ENCODE peak calls at places on chromosomes 6 and 20, in five cellular contexts. S is left lung, Z is neural progenitor cell, J is uterus, U is right atrium auricular region. G is an unnamed sample. For H3K9me3, the result is how much of the 10 kb centered on the place peaks cover.

GRCh38 chr20:50930139-50931047 is 844 bp downstream of the ADNP start:
- DNase-seq in S (peak), J (peak), U (no peak), Z (peak), G (peak)

GRCh38 chr6:71531006-71531405 is 242.4 kb downstream of the OGFRL1 start:
- DNase-seq in J (no peak), Z (no peak), U (no peak), S (no peak), G (no peak)

GRCh38 chr6:37160922-37161778 is 8.8 kb upstream of the PIM1 start:
- DNase-seq in Z (no peak), U (no peak), J (no peak), S (no peak), G (no peak)

GRCh38 chr6:97668716-97669115 is 385.7 kb upstream of the MMS22L start:
- DNase-seq in U (no peak), J (no peak), S (no peak), Z (peak), G (no peak)

GRCh38 chr20:51516855-51517254 is 25.7 kb downstream of the NFATC2 start:
- DNase-seq in J (no peak), U (no peak), Z (no peak), S (no peak), G (no peak)

GRCh38 chr6:101231606-101232235 is 161.8 kb upstream of the GRIK2 start:
- DNase-seq in S (no peak), Z (no peak), U (no peak), J (no peak), G (no peak)

GRCh38 chr6:107657755-107658461 is 166.2 kb downstream of the SCML4 start:
- DNase-seq in J (peak), Z (no peak), S (no peak), U (peak), G (no peak)

GRCh38 chr6:111456208-111456607 is 26.8 kb downstream of the REV3L start:
- DNase-seq in Z (no peak), J (no peak), U (no peak), S (no peak), G (no peak)

GRCh38 chr6:160418370-160418769 is 70.2 kb downstream of the SLC22A3 start:
- DNase-seq in Z (no peak), J (no peak), U (no peak), S (no peak), G (no peak)

GRCh38 chr6:710601-711571 is 17.9 kb upstream of the EXOC2 start:
- DNase-seq in Z (peak), S (peak), J (peak), U (no peak), G (peak)

GRCh38 chr20:761418-762381 is 6.6 kb downstream of the SLC52A3 start:
- DNase-seq in U (no peak), S (no peak), J (no peak), Z (no peak), G (no peak)

GRCh38 chr6:11413728-11414127 is 123.8 kb upstream of the TMEM170B start:
- DNase-seq in J (no peak), Z (no peak), U (no peak), S (no peak), G (no peak)

GRCh38 chr6:24883618-24884017 is 52.1 kb downstream of the RIPOR2 start:
- DNase-seq in U (no peak), Z (no peak), J (no peak), S (no peak), G (no peak)

GRCh38 chr6:35602133-35602946 is 86.4 kb downstream of the FKBP5 start:
- DNase-seq in J (peak), U (no peak), Z (no peak), S (no peak), G (no peak)

GRCh38 chr20:56348306-56348695 is 10.5 kb upstream of the FAM210B start:
- DNase-seq in Z (no peak), S (no peak), J (no peak), U (no peak), G (no peak)

GRCh38 chr6:160238786-160239751 is 19.6 kb downstream of the SLC22A2 start:
- DNase-seq in Z (no peak), U (no peak), J (no peak), S (no peak), G (no peak)

GRCh38 chr6:148867851-148868250 is 121.0 kb downstream of the UST start:
- DNase-seq in S (no peak), U (no peak), Z (no peak), J (no peak), G (no peak)

GRCh38 chr6:33595001-33595846 is 15.1 kb upstream of the BAK1 start:
- DNase-seq in S (no peak), U (no peak), Z (peak), J (no peak), G (no peak)

GRCh38 chr6:35543459-35544193 is 30.9 kb upstream of the TULP1 start:
- DNase-seq in U (no peak), J (no peak), S (no peak), Z (no peak), G (no peak)

GRCh38 chr20:51306081-51306480 is 236.4 kb downstream of the NFATC2 start:
- DNase-seq in S (no peak), U (no peak), J (no peak), Z (no peak), G (no peak)

GRCh38 chr6:76451926-76452709 is 379.7 kb upstream of the IMPG1 start:
- DNase-seq in S (peak), Z (no peak), U (no peak), J (no peak), G (no peak)

GRCh38 chr6:30819287-30819917 is 64.9 kb upstream of the DDR1 start:
- DNase-seq in S (no peak), U (no peak), J (no peak), Z (no peak), G (no peak)

GRCh38 chr20:47124235-47124717 is 229.6 kb downstream of the EYA2 start:
- DNase-seq in U (no peak), S (no peak), Z (no peak), J (no peak), G (no peak)

GRCh38 chr6:168534265-168534664 is 93.3 kb downstream of the SMOC2 start:
- DNase-seq in Z (no peak), J (no peak), S (no peak), U (peak), G (no peak)
- H3K9me3 ChIP-seq in Z (under half), J (under half), S (under half), U (under half), G (under half)

DNA sequence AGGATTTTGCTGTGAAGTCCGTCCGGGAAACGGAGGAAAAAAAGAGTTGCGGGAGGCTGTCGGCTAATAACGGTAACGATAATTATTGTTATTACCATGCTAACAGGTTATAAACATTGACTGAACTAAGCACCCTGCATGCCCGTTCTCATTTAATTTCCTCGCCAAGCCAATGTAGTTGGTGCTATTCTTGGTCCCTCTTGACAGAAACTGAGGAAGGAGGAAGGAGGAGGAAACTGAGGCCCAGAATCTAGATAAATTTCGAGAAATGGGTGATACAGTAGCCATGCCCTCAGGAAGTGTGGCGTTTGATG is 417 bp downstream of the TPX2 start:
- DNase-seq in Z (no peak), U (no peak), S (no peak), J (no peak), G (no peak)
- H3K27ac ChIP-seq in Z (peak), U (peak), S (peak), J (no peak), G (peak)

DNA sequence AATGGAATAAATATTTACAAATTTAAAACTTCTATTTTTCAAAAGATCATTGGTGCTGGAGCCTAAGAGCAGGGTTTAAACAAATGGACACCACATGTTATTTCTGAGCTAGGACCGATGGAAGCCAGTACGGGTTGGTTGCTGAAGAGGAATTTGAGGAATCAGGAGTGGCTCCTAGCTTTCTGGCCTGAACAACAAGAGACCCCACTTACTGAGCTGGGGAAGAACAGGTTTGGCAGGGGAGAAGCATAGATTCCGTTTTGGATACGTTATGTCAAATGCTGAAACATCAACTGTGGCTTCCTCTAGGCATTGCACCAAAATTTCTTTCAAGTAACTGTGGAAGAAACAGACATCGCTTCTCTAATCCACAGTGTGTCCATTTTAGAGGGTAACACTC is 6.7 kb downstream of the WDR27 start:
- DNase-seq in U (no peak), S (no peak), Z (no peak), J (no peak), G (no peak)
- H3K9me3 ChIP-seq in U (under half), S (under half), Z (under half), J (under half), G (under half)

DNA sequence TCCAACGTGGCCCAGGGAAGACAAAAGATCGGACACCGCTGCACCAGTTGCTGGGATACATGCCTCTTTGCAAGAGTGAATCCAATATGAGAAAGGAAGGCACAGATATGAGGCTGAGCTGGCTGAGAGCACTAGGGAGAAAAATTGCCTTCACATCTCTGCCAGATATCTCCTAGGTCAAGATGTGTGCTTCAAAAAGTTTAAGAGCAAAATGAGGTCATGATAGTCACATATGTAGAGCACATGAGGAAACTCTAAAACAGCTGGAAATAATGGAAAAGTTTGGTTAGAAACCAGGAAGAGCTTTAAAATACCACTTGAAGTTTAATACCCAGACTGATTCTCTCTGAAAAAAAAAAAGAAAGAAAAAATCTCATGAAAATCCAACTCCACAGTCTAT is 41.7 kb downstream of the OR2B2 start:
- DNase-seq in Z (no peak), J (no peak), U (no peak), S (no peak), G (no peak)
- H3K27ac ChIP-seq in Z (peak), J (no peak), U (no peak), S (no peak), G (no peak)

GRCh38 chr6:137188855-137189254 is 15.4 kb upstream of the IL22RA2 start:
- DNase-seq in U (no peak), S (no peak), J (no peak), Z (peak), G (no peak)
- H3K9me3 ChIP-seq in U (under half), S (half or more), J (under half), Z (under half), G (under half)

DNA sequence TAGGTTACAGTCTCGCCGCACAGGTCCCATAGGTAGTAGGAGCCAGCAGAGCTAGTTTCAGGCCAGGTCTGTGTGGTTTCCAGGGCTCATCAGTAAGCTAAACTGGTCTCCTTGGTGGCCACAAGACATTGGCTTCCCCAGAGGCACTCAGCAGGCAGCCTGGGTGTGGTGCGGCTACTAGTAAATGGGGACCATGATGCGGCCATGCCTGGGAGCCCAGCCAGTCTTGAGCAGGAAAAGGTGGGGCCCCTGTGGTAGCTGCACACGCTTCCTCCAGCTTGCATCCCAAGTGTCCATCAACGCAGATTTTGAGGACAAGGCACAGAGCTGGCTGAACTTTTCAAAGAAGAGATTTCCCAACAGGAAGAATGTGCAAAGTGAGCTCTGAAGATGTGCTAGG is 107.5 kb upstream of the NAA20 start:
- DNase-seq in J (peak), S (peak), U (peak), Z (no peak), G (no peak)
- H3K27ac ChIP-seq in J (no peak), S (peak), U (peak), Z (no peak), G (no peak)

DNA sequence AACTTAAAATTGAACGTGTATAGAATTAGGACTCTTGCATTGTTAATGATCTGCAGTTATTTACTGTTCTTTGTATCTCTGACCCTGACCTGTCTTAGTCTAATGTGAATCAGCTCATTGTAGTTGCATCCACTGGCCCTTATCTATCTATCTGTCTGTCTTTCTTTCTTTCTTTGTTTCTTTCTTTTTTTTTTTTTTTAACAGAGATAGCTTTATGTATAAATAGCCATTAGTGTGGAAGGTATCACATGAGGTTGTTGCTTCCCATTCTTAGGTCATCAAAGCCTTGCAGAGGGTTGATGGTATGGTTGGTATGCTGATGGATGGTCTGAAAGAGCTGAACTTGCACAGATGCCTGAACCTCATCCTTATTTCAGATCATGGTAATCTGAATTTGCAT is 59.9 kb downstream of the ENPP1 start:
- DNase-seq in S (no peak), U (no peak), J (no peak), Z (no peak), G (no peak)
- H3K9me3 ChIP-seq in S (under half), U (under half), J (under half), Z (under half), G (under half)

G was measured in effector memory CD4-positive, alpha-beta T cell.